ENCODE peak calls at places on chromosomes 11 and 22, in seven cellular contexts. X is bronchial epithelial cell, F is upper lobe of right lung, P is pancreas, N is cardiac muscle cell, M is heart left ventricle, V is kidney. I is an unnamed sample.

GRCh38 chr11:57426439-57426753 is 525 bp downstream of the SLC43A3 start:
- DNase-seq in X (peak; percentile 37), F (no peak), P (no peak), N (no peak), M (no peak), V (no peak), I (peak; percentile 54)

GRCh38 chr11:2445107-2445947 is 519 bp downstream of the KCNQ1 start:
- DNase-seq in X (no peak), F (peak; percentile 77), P (peak; percentile 81), N (peak; percentile 30), M (peak; percentile 40), V (peak; percentile 73), I (peak; percentile 78)

GRCh38 chr11:12278766-12279671 is 98.4 kb upstream of the PARVA start:
- DNase-seq in X (peak; percentile 39), F (no peak), P (no peak), N (no peak), M (no peak), V (peak; percentile 15), I (no peak)

GRCh38 chr22:36411589-36412258 is 24.0 kb upstream of the MYH9 start:
- DNase-seq in X (no peak), F (no peak), P (no peak), N (no peak), M (no peak), V (no peak), I (no peak)

GRCh38 chr11:122882809-122883681 is 486 bp downstream of the JHY start:
- DNase-seq in X (peak; percentile 67), F (peak; percentile 88), P (peak; percentile 81), N (peak; percentile 46), M (peak; percentile 60), V (peak; percentile 89), I (peak; percentile 84)

GRCh38 chr11:119356349-119357031 is 10.0 kb upstream of the MFRP start:
- DNase-seq in X (no peak), F (peak; percentile 92), P (peak; percentile 73), N (peak; percentile 91), M (peak; percentile 85), V (peak; percentile 95), I (peak; percentile 98)

GRCh38 chr22:46064966-46065666 is 85.2 kb upstream of the PPARA start:
- DNase-seq in X (no peak), F (peak; percentile 46), P (no peak), N (no peak), M (peak; percentile 23), V (no peak), I (no peak)

GRCh38 chr11:6319879-6320410 is 356 bp downstream of the CAVIN3 start:
- DNase-seq in X (peak; percentile 83), F (peak; percentile 95), P (peak; percentile 92), N (peak; percentile 74), M (peak; percentile 97), V (peak; percentile 97), I (peak; percentile 87)

GRCh38 chr11:122069946-122070345 is 46.1 kb downstream of the BLID start:
- DNase-seq in X (peak; percentile 43), F (no peak), P (peak; percentile 38), N (peak; percentile 59), M (peak; percentile 37), V (peak; percentile 67), I (peak; percentile 25)

GRCh38 chr11:26993965-26994446 is at the start of gene FIBIN:
- DNase-seq in X (peak; percentile 35), F (no peak), P (peak; percentile 59), N (peak; percentile 74), M (peak; percentile 30), V (peak; percentile 79), I (peak; percentile 63)

GRCh38 chr11:95461858-95462257 is 230.9 kb upstream of the SESN3 start:
- DNase-seq in X (no peak), F (no peak), P (no peak), N (no peak), M (no peak), V (no peak), I (no peak)

GRCh38 chr22:47515384-47516125 is 753.1 kb downstream of the TBC1D22A start:
- DNase-seq in X (no peak), F (no peak), P (no peak), N (no peak), M (no peak), V (no peak), I (no peak)

GRCh38 chr11:65219930-65220213 is 38.1 kb downstream of the CAPN1 start:
- DNase-seq in X (no peak), F (no peak), P (no peak), N (no peak), M (no peak), V (no peak), I (no peak)

GRCh38 chr11:129766858-129767604 is 48.6 kb upstream of the TMEM45B start:
- DNase-seq in X (peak; percentile 27), F (no peak), P (no peak), N (peak; percentile 68), M (no peak), V (no peak), I (peak; percentile 63)

GRCh38 chr11:122115520-122116343 is at the start of gene BLID:
- DNase-seq in X (peak; percentile 40), F (peak; percentile 82), P (no peak), N (peak; percentile 64), M (peak; percentile 29), V (no peak), I (no peak)

GRCh38 chr22:22748297-22748743 is 103.9 kb downstream of the GGTLC2 start:
- DNase-seq in X (peak; percentile 37), F (no peak), P (no peak), N (no peak), M (no peak), V (no peak), I (peak; percentile 49)

GRCh38 chr11:59425131-59425530 is 1.1 kb downstream of the OR5A2 start:
- DNase-seq in X (no peak), F (no peak), P (no peak), N (no peak), M (no peak), V (no peak), I (no peak)

GRCh38 chr11:41309111-41309522 is 150.3 kb downstream of the LRRC4C start:
- DNase-seq in X (no peak), F (no peak), P (no peak), N (no peak), M (no peak), V (peak; percentile 22), I (peak; percentile 13)

GRCh38 chr22:50622723-50623327 is 5.1 kb downstream of the ARSA start:
- DNase-seq in X (peak; percentile 62), F (no peak), P (peak; percentile 97), N (no peak), M (no peak), V (peak; percentile 87), I (no peak)

GRCh38 chr11:4385978-4386740 is 7.3 kb downstream of the TRIM21 start:
- DNase-seq in X (no peak), F (no peak), P (no peak), N (no peak), M (no peak), V (no peak), I (no peak)

GRCh38 chr11:4393209-4394196 is at the start of gene TRIM21:
- DNase-seq in X (peak; percentile 84), F (peak; percentile 88), P (peak; percentile 78), N (peak; percentile 74), M (peak; percentile 87), V (peak; percentile 89), I (peak; percentile 79)

DNA sequence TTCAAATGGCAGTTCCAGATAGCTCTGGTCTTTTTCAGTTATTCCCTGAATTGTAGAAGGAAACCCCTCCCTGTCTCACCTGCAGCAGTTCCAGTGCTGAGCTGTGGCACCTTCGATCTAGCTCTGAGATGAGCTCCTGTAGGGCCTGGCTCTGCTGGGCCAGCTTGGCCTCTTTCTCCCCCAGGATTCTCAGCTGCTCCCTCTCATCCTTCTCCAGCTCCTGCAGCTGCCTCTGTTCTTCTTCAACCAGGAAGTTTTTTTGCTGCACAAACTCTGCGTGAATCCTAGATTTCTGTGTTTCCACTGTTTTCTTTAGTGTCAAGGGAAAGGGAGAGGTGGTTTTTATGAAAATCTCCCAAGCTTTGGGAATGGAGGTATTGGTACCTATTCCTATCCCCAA is 5.3 kb downstream of the TRIM21 start:
- DNase-seq in X (no peak), F (no peak), P (no peak), N (no peak), M (no peak), V (no peak), I (no peak)
- H3K36me3 ChIP-seq in X (peaks cover 12% of the 10 kb centered on the region), F (peaks cover 66% of the 10 kb centered on the region), P (peaks cover 35% of the 10 kb centered on the region), N (no peaks in the 10 kb centered on the region), M (peaks cover 13% of the 10 kb centered on the region), V (peaks cover 26% of the 10 kb centered on the region), I (peaks cover 29% of the 10 kb centered on the region)

DNA sequence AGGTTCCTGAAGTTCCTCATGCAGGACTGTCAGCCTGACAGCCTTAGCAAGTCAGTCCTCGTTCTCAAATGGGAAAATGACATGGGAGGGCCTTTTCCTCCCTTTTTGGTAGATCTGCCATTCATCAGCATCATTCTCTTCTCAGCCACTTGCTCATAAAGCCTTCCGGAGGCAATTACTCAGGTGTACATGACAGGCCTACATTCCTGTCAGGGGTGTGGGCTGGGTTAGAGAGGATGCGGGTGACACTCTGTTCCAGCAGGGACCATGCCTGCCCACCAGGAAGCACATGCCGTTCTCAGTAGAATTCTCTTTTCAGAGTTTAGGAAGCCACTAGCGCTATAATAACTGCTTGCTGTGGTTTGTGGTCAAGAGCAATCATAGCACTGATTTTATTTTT is 24.2 kb upstream of the ANKK1 start:
- DNase-seq in X (peak; percentile 38), F (no peak), P (no peak), N (no peak), M (no peak), V (no peak), I (no peak)
- H3K36me3 ChIP-seq in X (peaks cover 16% of the 10 kb centered on the region), F (peaks cover 55% of the 10 kb centered on the region), P (peaks cover 46% of the 10 kb centered on the region), N (peaks cover 3% of the 10 kb centered on the region), M (peaks cover 8% of the 10 kb centered on the region), V (peaks cover 42% of the 10 kb centered on the region), I (no peaks in the 10 kb centered on the region)

DNA sequence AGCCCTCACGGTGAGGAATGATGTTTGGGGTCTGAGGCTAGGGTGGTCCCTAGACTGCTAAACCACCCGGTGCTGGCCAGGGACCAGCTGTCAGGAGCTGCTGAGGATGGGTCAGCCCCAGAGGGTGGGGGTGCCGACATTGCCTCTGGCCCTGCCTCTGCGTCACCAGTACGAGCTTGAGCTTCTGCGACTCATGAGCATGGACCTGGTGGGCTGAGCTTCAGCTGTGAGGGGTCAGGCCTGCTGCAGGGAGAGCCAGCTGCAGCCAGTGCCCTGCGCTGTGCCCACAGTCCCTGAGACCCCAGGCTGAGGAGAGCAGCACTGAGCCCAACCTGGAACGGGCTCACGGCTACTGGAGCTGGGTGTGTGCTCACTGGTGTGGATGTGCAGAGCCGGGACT is 7.0 kb downstream of the DERL3 start:
- DNase-seq in X (no peak), F (peak; percentile 43), P (peak; percentile 56), N (no peak), M (peak; percentile 15), V (peak; percentile 54), I (no peak)
- H3K36me3 ChIP-seq in X (peaks cover 34% of the 10 kb centered on the region), F (peaks cover 77% of the 10 kb centered on the region), P (peaks cover 34% of the 10 kb centered on the region), N (peaks cover 11% of the 10 kb centered on the region), M (no peaks in the 10 kb centered on the region), V (peaks cover 15% of the 10 kb centered on the region), I (peaks cover 18% of the 10 kb centered on the region)

DNA sequence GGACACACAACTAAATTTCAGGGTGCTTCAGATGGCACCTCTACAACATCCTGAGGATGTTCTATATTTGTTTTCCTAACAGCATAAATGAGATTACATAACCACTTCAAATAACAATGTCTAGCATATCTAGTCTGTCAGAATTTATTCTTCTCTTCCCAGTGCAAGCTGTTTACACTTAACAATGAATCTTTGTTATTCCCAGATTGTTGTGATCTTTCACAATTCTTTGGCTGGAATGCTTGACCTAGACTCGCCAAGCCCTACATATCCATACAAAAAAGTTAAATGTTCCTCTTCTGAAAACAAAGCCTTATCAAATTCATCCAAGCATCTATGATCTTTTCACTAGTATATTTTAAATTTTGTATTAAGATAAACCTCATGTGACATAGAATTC is 61.5 kb upstream of the CHRNA10 start:
- DNase-seq in X (no peak), F (no peak), P (no peak), N (no peak), M (no peak), V (no peak), I (no peak)
- H3K36me3 ChIP-seq in X (peaks cover 21% of the 10 kb centered on the region), F (peaks cover 88% of the 10 kb centered on the region), P (peaks cover 60% of the 10 kb centered on the region), N (peaks cover 55% of the 10 kb centered on the region), M (peaks cover 23% of the 10 kb centered on the region), V (peaks cover 15% of the 10 kb centered on the region), I (peaks cover 21% of the 10 kb centered on the region)